ENCODE peak calls at places on chromosomes 16 and 17, in nine cellular contexts. One of them, this sample, is unnamed.

GRCh38 chr16:78896280-78896679 is 704.3 kb downstream of the MAF start:
- DNase-seq in WTC11: no peak
- DNase-seq in CD4-positive, alpha-beta T cell: peak; percentile 9
- DNase-seq in neural crest cell: no peak
- DNase-seq in BE2C: no peak
- DNase-seq in mammary epithelial cell: no peak
- DNase-seq in progenitor cell of endocrine pancreas: no peak
- DNase-seq in activated B cell treated with CpG ODN at 0.5 μM for 24 hours: no peak
- DNase-seq in astrocyte of the spinal cord: no peak
- DNase-seq in this sample: no peak

GRCh38 chr17:47864791-47865216 is 13.8 kb upstream of the SP6 start:
- DNase-seq in activated B cell treated with CpG ODN at 0.5 μM for 24 hours: no peak
- DNase-seq in BE2C: no peak
- DNase-seq in mammary epithelial cell: peak; percentile 86
- DNase-seq in neural crest cell: no peak
- DNase-seq in astrocyte of the spinal cord: no peak
- DNase-seq in progenitor cell of endocrine pancreas: no peak
- DNase-seq in WTC11: no peak
- DNase-seq in CD4-positive, alpha-beta T cell: no peak
- DNase-seq in this sample: no peak

GRCh38 chr17:45127209-45127582 is 5.1 kb downstream of the PLCD3 start:
- DNase-seq in mammary epithelial cell: no peak
- DNase-seq in progenitor cell of endocrine pancreas: no peak
- DNase-seq in WTC11: no peak
- DNase-seq in CD4-positive, alpha-beta T cell: no peak
- DNase-seq in activated B cell treated with CpG ODN at 0.5 μM for 24 hours: no peak
- DNase-seq in neural crest cell: no peak
- DNase-seq in astrocyte of the spinal cord: no peak
- DNase-seq in BE2C: peak; percentile 10
- DNase-seq in this sample: no peak

GRCh38 chr17:27473190-27473747 is 17.0 kb downstream of the KSR1 start:
- DNase-seq in BE2C: no peak
- DNase-seq in activated B cell treated with CpG ODN at 0.5 μM for 24 hours: peak; percentile 56
- DNase-seq in mammary epithelial cell: no peak
- DNase-seq in progenitor cell of endocrine pancreas: no peak
- DNase-seq in CD4-positive, alpha-beta T cell: no peak
- DNase-seq in astrocyte of the spinal cord: no peak
- DNase-seq in WTC11: no peak
- DNase-seq in neural crest cell: no peak
- DNase-seq in this sample: no peak

GRCh38 chr17:60652484-60653247 is 25.0 kb upstream of the BCAS3 start:
- DNase-seq in CD4-positive, alpha-beta T cell: no peak
- DNase-seq in WTC11: no peak
- DNase-seq in mammary epithelial cell: no peak
- DNase-seq in progenitor cell of endocrine pancreas: no peak
- DNase-seq in activated B cell treated with CpG ODN at 0.5 μM for 24 hours: no peak
- DNase-seq in astrocyte of the spinal cord: no peak
- DNase-seq in neural crest cell: no peak
- DNase-seq in BE2C: no peak
- DNase-seq in this sample: no peak

GRCh38 chr17:65572581-65573282 is 11.3 kb upstream of the AXIN2 start:
- DNase-seq in mammary epithelial cell: no peak
- DNase-seq in BE2C: no peak
- DNase-seq in WTC11: peak; percentile 79
- DNase-seq in activated B cell treated with CpG ODN at 0.5 μM for 24 hours: no peak
- DNase-seq in neural crest cell: no peak
- DNase-seq in progenitor cell of endocrine pancreas: no peak
- DNase-seq in astrocyte of the spinal cord: no peak
- DNase-seq in CD4-positive, alpha-beta T cell: no peak
- DNase-seq in this sample: no peak

GRCh38 chr16:7268182-7268581 is 64.5 kb upstream of the RBFOX1 start:
- DNase-seq in CD4-positive, alpha-beta T cell: no peak
- DNase-seq in BE2C: no peak
- DNase-seq in astrocyte of the spinal cord: no peak
- DNase-seq in neural crest cell: peak; percentile 67
- DNase-seq in activated B cell treated with CpG ODN at 0.5 μM for 24 hours: no peak
- DNase-seq in progenitor cell of endocrine pancreas: peak; percentile 51
- DNase-seq in WTC11: no peak
- DNase-seq in mammary epithelial cell: peak; percentile 4
- DNase-seq in this sample: no peak

GRCh38 chr17:4142107-4142900 is 526 bp downstream of the ZZEF1 start:
- DNase-seq in CD4-positive, alpha-beta T cell: peak; percentile 31
- DNase-seq in mammary epithelial cell: no peak
- DNase-seq in activated B cell treated with CpG ODN at 0.5 μM for 24 hours: no peak
- DNase-seq in astrocyte of the spinal cord: peak; percentile 25
- DNase-seq in BE2C: peak; percentile 20
- DNase-seq in progenitor cell of endocrine pancreas: no peak
- DNase-seq in WTC11: peak; percentile 37
- DNase-seq in neural crest cell: peak; percentile 11
- DNase-seq in this sample: peak; percentile 86

GRCh38 chr16:89322381-89323119 is 105.0 kb downstream of the ZNF778 start:
- DNase-seq in BE2C: peak; percentile 43
- DNase-seq in progenitor cell of endocrine pancreas: no peak
- DNase-seq in CD4-positive, alpha-beta T cell: no peak
- DNase-seq in mammary epithelial cell: no peak
- DNase-seq in astrocyte of the spinal cord: peak; percentile 83
- DNase-seq in WTC11: peak; percentile 60
- DNase-seq in activated B cell treated with CpG ODN at 0.5 μM for 24 hours: no peak
- DNase-seq in neural crest cell: peak; percentile 39
- DNase-seq in this sample: peak; percentile 52

GRCh38 chr17:37506678-37507077 is 17.0 kb downstream of the DUSP14 start:
- DNase-seq in BE2C: peak; percentile 59
- DNase-seq in CD4-positive, alpha-beta T cell: no peak
- DNase-seq in progenitor cell of endocrine pancreas: no peak
- DNase-seq in mammary epithelial cell: peak; percentile 26
- DNase-seq in astrocyte of the spinal cord: no peak
- DNase-seq in WTC11: peak; percentile 79
- DNase-seq in neural crest cell: peak; percentile 23
- DNase-seq in activated B cell treated with CpG ODN at 0.5 μM for 24 hours: no peak
- DNase-seq in this sample: peak; percentile 72

GRCh38 chr17:69018022-69018615 is 42.6 kb downstream of the ABCA9 start:
- DNase-seq in activated B cell treated with CpG ODN at 0.5 μM for 24 hours: no peak
- DNase-seq in progenitor cell of endocrine pancreas: no peak
- DNase-seq in BE2C: no peak
- DNase-seq in WTC11: no peak
- DNase-seq in CD4-positive, alpha-beta T cell: no peak
- DNase-seq in neural crest cell: no peak
- DNase-seq in astrocyte of the spinal cord: no peak
- DNase-seq in mammary epithelial cell: no peak
- DNase-seq in this sample: no peak

GRCh38 chr17:43140396-43141332 is 15.5 kb upstream of the BRCA1 start:
- DNase-seq in progenitor cell of endocrine pancreas: no peak
- DNase-seq in astrocyte of the spinal cord: no peak
- DNase-seq in activated B cell treated with CpG ODN at 0.5 μM for 24 hours: no peak
- DNase-seq in BE2C: no peak
- DNase-seq in WTC11: no peak
- DNase-seq in CD4-positive, alpha-beta T cell: no peak
- DNase-seq in mammary epithelial cell: no peak
- DNase-seq in neural crest cell: no peak
- DNase-seq in this sample: no peak

GRCh38 chr17:63679214-63679613 is 20.7 kb downstream of the LIMD2 start:
- DNase-seq in progenitor cell of endocrine pancreas: no peak
- DNase-seq in WTC11: no peak
- DNase-seq in CD4-positive, alpha-beta T cell: no peak
- DNase-seq in BE2C: no peak
- DNase-seq in mammary epithelial cell: no peak
- DNase-seq in neural crest cell: no peak
- DNase-seq in astrocyte of the spinal cord: no peak
- DNase-seq in activated B cell treated with CpG ODN at 0.5 μM for 24 hours: no peak
- DNase-seq in this sample: no peak

GRCh38 chr16:16905850-16906249 is 526.9 kb downstream of the NPIPA7 start:
- DNase-seq in CD4-positive, alpha-beta T cell: no peak
- DNase-seq in neural crest cell: no peak
- DNase-seq in mammary epithelial cell: no peak
- DNase-seq in progenitor cell of endocrine pancreas: no peak
- DNase-seq in BE2C: no peak
- DNase-seq in astrocyte of the spinal cord: no peak
- DNase-seq in activated B cell treated with CpG ODN at 0.5 μM for 24 hours: no peak
- DNase-seq in WTC11: no peak
- DNase-seq in this sample: no peak

GRCh38 chr17:80168371-80168770 is 1.5 kb upstream of the CARD14 start:
- DNase-seq in WTC11: no peak
- DNase-seq in astrocyte of the spinal cord: no peak
- DNase-seq in mammary epithelial cell: no peak
- DNase-seq in activated B cell treated with CpG ODN at 0.5 μM for 24 hours: no peak
- DNase-seq in progenitor cell of endocrine pancreas: no peak
- DNase-seq in neural crest cell: no peak
- DNase-seq in CD4-positive, alpha-beta T cell: no peak
- DNase-seq in BE2C: no peak
- DNase-seq in this sample: no peak

GRCh38 chr16:78375055-78375679 is 275.7 kb downstream of the WWOX start:
- DNase-seq in activated B cell treated with CpG ODN at 0.5 μM for 24 hours: no peak
- DNase-seq in progenitor cell of endocrine pancreas: no peak
- DNase-seq in WTC11: no peak
- DNase-seq in neural crest cell: no peak
- DNase-seq in CD4-positive, alpha-beta T cell: no peak
- DNase-seq in BE2C: no peak
- DNase-seq in mammary epithelial cell: no peak
- DNase-seq in astrocyte of the spinal cord: no peak
- DNase-seq in this sample: no peak

GRCh38 chr17:58081641-58082340 is 1.4 kb upstream of the DYNLL2 start:
- DNase-seq in neural crest cell: peak; percentile 47
- DNase-seq in mammary epithelial cell: no peak
- DNase-seq in activated B cell treated with CpG ODN at 0.5 μM for 24 hours: no peak
- DNase-seq in progenitor cell of endocrine pancreas: no peak
- DNase-seq in astrocyte of the spinal cord: no peak
- DNase-seq in CD4-positive, alpha-beta T cell: no peak
- DNase-seq in WTC11: no peak
- DNase-seq in BE2C: no peak
- DNase-seq in this sample: no peak

DNA sequence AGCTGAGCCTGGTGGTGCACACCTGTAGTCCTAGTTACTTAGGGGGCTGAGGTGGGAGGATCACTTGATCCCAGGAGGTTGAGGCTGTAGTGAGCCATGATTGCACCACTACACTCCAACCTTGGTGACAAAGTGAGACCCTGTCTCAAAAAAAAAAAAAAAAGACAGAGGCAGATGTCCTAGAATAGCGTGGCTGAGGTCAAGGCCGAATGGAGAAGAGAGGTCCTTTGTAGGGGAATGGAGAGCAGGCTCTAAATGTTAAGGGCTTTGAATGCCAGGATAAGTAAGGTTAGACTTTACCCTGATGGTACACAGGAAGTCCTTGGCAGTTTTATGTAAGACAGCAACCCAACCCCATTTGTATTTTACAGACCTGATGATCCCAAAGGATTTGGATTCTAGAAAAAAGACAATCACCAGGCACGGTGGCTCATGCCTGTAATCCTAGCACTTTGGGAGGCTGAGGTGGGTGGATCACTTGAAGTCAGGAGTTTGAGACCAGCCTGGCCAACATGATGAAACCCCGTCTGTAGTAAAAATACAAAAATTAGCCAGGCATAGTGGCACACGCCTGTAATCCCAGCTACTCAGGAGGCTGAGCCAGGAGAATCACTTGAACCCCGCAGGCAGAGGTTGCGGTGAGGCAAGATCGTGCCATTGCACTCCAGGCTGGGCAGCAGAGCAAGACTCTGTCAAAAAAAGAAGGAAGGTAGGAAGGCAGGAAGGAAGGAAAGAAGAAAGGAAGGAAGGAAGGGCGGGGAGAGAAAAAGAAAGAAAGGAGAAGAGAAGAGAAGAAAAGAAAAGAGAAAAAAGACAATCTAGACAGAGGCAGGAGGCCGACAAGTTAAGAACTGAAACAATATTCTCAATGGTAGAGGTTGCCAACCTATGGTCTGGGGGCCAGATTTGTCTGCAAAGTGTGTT is 2.1 kb upstream of the SBK1 start:
- DNase-seq in astrocyte of the spinal cord: no peak
- DNase-seq in BE2C: no peak
- DNase-seq in CD4-positive, alpha-beta T cell: no peak
- DNase-seq in activated B cell treated with CpG ODN at 0.5 μM for 24 hours: no peak
- DNase-seq in WTC11: no peak
- DNase-seq in progenitor cell of endocrine pancreas: no peak
- DNase-seq in mammary epithelial cell: no peak
- DNase-seq in neural crest cell: no peak
- DNase-seq in this sample: no peak
- TF ChIP-seq CTCF in astrocyte of the spinal cord: no peak
- TF ChIP-seq CTCF in BE2C: no peak
- TF ChIP-seq CTCF in CD4-positive, alpha-beta T cell: no peak
- TF ChIP-seq CTCF in activated B cell treated with CpG ODN at 0.5 μM for 24 hours: no peak
- TF ChIP-seq CTCF in WTC11: no peak
- TF ChIP-seq CTCF in progenitor cell of endocrine pancreas: no peak
- TF ChIP-seq CTCF in mammary epithelial cell: no peak
- TF ChIP-seq CTCF in neural crest cell: no peak
- TF ChIP-seq CTCF in this sample: no peak

DNA sequence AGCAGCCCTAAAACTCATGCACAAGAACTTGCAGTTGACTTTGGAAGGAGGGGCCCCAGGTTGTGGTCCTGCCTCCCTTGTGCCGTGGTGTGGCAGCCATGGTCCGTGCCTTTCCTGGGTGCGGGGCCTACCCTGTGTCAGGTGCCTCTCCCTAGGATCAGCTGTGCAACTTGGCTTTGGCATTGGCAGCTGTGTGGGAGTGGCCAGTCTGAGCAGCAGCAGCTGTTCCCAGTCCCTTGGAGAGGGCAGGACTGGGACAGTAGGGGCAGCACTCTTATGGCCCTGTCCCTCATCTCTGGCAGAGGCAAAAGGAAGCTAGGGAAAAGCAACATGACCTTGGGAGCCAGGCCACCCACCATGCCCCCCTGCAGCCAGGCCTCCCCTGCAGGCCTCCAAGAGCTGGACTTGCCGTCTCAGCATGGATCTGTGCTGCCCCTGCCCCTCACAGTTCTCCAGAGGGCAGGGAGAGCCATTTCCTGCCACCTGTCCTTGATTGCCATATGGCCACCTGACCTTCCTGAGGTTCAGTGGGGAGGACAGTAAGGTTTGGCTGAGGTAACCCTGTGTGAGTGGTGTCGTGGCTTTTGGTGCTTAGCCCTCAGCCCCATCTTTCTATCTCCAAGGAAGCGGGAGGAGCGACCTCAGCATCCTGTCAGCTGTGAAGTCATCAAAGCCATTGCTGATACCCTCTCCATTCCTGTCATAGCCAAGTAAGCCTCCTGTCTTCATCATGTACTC is 15.5 kb upstream of the NFATC3 start:
- DNase-seq in neural crest cell: no peak
- DNase-seq in progenitor cell of endocrine pancreas: no peak
- DNase-seq in astrocyte of the spinal cord: no peak
- DNase-seq in activated B cell treated with CpG ODN at 0.5 μM for 24 hours: no peak
- DNase-seq in mammary epithelial cell: no peak
- DNase-seq in WTC11: no peak
- DNase-seq in CD4-positive, alpha-beta T cell: peak; percentile 44
- DNase-seq in BE2C: no peak
- DNase-seq in this sample: peak; percentile 41
- TF ChIP-seq CTCF in neural crest cell: no peak
- TF ChIP-seq CTCF in progenitor cell of endocrine pancreas: no peak
- TF ChIP-seq CTCF in astrocyte of the spinal cord: no peak
- TF ChIP-seq CTCF in activated B cell treated with CpG ODN at 0.5 μM for 24 hours: no peak
- TF ChIP-seq CTCF in mammary epithelial cell: no peak
- TF ChIP-seq CTCF in WTC11: no peak
- TF ChIP-seq CTCF in CD4-positive, alpha-beta T cell: no peak
- TF ChIP-seq CTCF in BE2C: no peak
- TF ChIP-seq CTCF in this sample: no peak

GRCh38 chr17:16875662-16876061 is 96.3 kb downstream of the TNFRSF13B start:
- DNase-seq in CD4-positive, alpha-beta T cell: no peak
- DNase-seq in mammary epithelial cell: no peak
- DNase-seq in activated B cell treated with CpG ODN at 0.5 μM for 24 hours: no peak
- DNase-seq in BE2C: no peak
- DNase-seq in neural crest cell: no peak
- DNase-seq in WTC11: no peak
- DNase-seq in astrocyte of the spinal cord: no peak
- DNase-seq in progenitor cell of endocrine pancreas: no peak
- DNase-seq in this sample: no peak
- TF ChIP-seq CTCF in CD4-positive, alpha-beta T cell: no peak
- TF ChIP-seq CTCF in mammary epithelial cell: no peak
- TF ChIP-seq CTCF in activated B cell treated with CpG ODN at 0.5 μM for 24 hours: no peak
- TF ChIP-seq CTCF in BE2C: no peak
- TF ChIP-seq CTCF in neural crest cell: no peak
- TF ChIP-seq CTCF in WTC11: no peak
- TF ChIP-seq CTCF in astrocyte of the spinal cord: no peak
- TF ChIP-seq CTCF in progenitor cell of endocrine pancreas: no peak
- TF ChIP-seq CTCF in this sample: no peak

GRCh38 chr16:84746875-84747274 is 47.1 kb downstream of the USP10 start:
- DNase-seq in astrocyte of the spinal cord: no peak
- DNase-seq in WTC11: no peak
- DNase-seq in activated B cell treated with CpG ODN at 0.5 μM for 24 hours: no peak
- DNase-seq in mammary epithelial cell: no peak
- DNase-seq in BE2C: no peak
- DNase-seq in CD4-positive, alpha-beta T cell: no peak
- DNase-seq in neural crest cell: no peak
- DNase-seq in progenitor cell of endocrine pancreas: no peak
- DNase-seq in this sample: no peak
- TF ChIP-seq CTCF in astrocyte of the spinal cord: peak; percentile 51
- TF ChIP-seq CTCF in WTC11: no peak
- TF ChIP-seq CTCF in activated B cell treated with CpG ODN at 0.5 μM for 24 hours: no peak
- TF ChIP-seq CTCF in mammary epithelial cell: peak; percentile 29
- TF ChIP-seq CTCF in BE2C: peak; percentile 54
- TF ChIP-seq CTCF in CD4-positive, alpha-beta T cell: no peak
- TF ChIP-seq CTCF in neural crest cell: peak; percentile 54
- TF ChIP-seq CTCF in progenitor cell of endocrine pancreas: peak; percentile 39
- TF ChIP-seq CTCF in this sample: peak; percentile 55

This sample was measured in glutamatergic neuron.